ENCODE peak calls at places on chromosome 12, in five cellular contexts. L is cardiac muscle cell; E is activated T-cell treated with anti-CD3 and anti-CD28 coated beads, Interleukin-2, amount 50 U/mL, for 48 hours; H is activated naive CD4-positive, alpha-beta T cell; J is aorta. Q is an unnamed sample.

GRCh38 chr12:120211243-120211903 is 10.5 kb upstream of the RPLP0 start:
- DNase-seq in L (no peak), E (no peak), H (no peak), J (no peak), Q (no peak)

GRCh38 chr12:96907681-96908163 is 665 bp downstream of the NEDD1 start:
- DNase-seq in L (peak), E (peak), H (no peak), J (no peak), Q (peak)

GRCh38 chr12:68899251-68899771 is 33.7 kb downstream of the CPM start:
- DNase-seq in L (peak), E (no peak), H (no peak), J (no peak), Q (no peak)

GRCh38 chr12:111788178-111788654 is 21.5 kb downstream of the ALDH2 start:
- DNase-seq in L (peak), E (no peak), H (no peak), J (peak), Q (peak)

GRCh38 chr12:51415931-51416330 is 8.7 kb upstream of the SLC4A8 start:
- DNase-seq in L (no peak), E (no peak), H (no peak), J (no peak), Q (no peak)

GRCh38 chr12:123602651-123603195 is 824 bp downstream of the DDX55 start:
- DNase-seq in L (peak), E (no peak), H (no peak), J (no peak), Q (peak)

GRCh38 chr12:570949-571794 is 92.1 kb downstream of the NINJ2 start:
- DNase-seq in L (peak), E (no peak), H (no peak), J (peak), Q (no peak)

GRCh38 chr12:26130728-26131127 is 5.9 kb upstream of the BHLHE41 start:
- DNase-seq in L (no peak), E (no peak), H (no peak), J (no peak), Q (peak)

GRCh38 chr12:126936181-126936851 is 1330.7 kb upstream of the TMEM132C start:
- DNase-seq in L (no peak), E (no peak), H (no peak), J (peak), Q (no peak)

GRCh38 chr12:124745891-124746570 is 117.6 kb downstream of the SCARB1 start:
- DNase-seq in L (peak), E (no peak), H (no peak), J (peak), Q (peak)

GRCh38 chr12:76030378-76031080 is 1.0 kb downstream of the PHLDA1 start:
- DNase-seq in L (peak), E (peak), H (no peak), J (peak), Q (peak)

GRCh38 chr12:8594072-8594471 is 18.6 kb downstream of the AICDA start:
- DNase-seq in L (no peak), E (no peak), H (no peak), J (no peak), Q (no peak)

Q was measured in Karpas-422.